ENCODE peak calls at places on chromosomes 2 and 18, in ten cellular contexts. X is stomach, B is tibial nerve, R is A549, P is transverse colon, T is ovary, G is H1, E is sigmoid colon, Y is GM12878, F is K562. A is an unnamed sample.

GRCh38 chr2:85720533-85720932 is 26.4 kb downstream of the GNLY start:
- DNase-seq in E (no peak), F (no peak), Y (no peak), G (no peak), X (no peak), P (no peak), B (no peak), R (no peak), T (no peak), A (no peak)

GRCh38 chr2:236663267-236663666 is 93.6 kb downstream of the ACKR3 start:
- DNase-seq in B (peak), T (no peak), G (no peak), P (peak), F (no peak), E (peak), X (no peak), R (no peak), Y (no peak), A (no peak)

GRCh38 chr2:215356948-215357461 is 45.1 kb downstream of the ATIC start:
- DNase-seq in X (no peak), T (no peak), F (no peak), E (no peak), G (no peak), P (no peak), R (no peak), B (no peak), Y (no peak), A (no peak)

GRCh38 chr2:144671695-144672094 is 151.8 kb upstream of the ZEB2 start:
- DNase-seq in F (no peak), B (no peak), P (no peak), R (no peak), G (no peak), X (no peak), T (no peak), Y (no peak), E (no peak), A (no peak)

GRCh38 chr18:3842844-3843243 is 392.9 kb downstream of the TGIF1 start:
- DNase-seq in B (no peak), P (no peak), X (no peak), T (no peak), Y (no peak), E (no peak), R (no peak), G (no peak), F (no peak), A (no peak)

GRCh38 chr2:45946023-45946422 is 294.5 kb downstream of the PRKCE start:
- DNase-seq in B (no peak), E (no peak), T (no peak), R (peak), F (no peak), G (no peak), Y (no peak), X (peak), P (no peak), A (no peak)

GRCh38 chr2:33181466-33181865 is 234.7 kb downstream of the LTBP1 start:
- DNase-seq in B (no peak), X (no peak), E (no peak), Y (no peak), T (no peak), P (no peak), G (no peak), R (no peak), F (no peak), A (no peak)

GRCh38 chr2:136378712-136379595 is 261.0 kb upstream of the CXCR4 start:
- DNase-seq in G (peak), E (no peak), T (no peak), F (peak), P (peak), Y (no peak), R (peak), X (peak), B (peak), A (peak)

GRCh38 chr2:115484483-115484882 is 1042.0 kb downstream of the DPP10 start:
- DNase-seq in B (no peak), Y (no peak), P (no peak), R (no peak), G (no peak), T (no peak), E (no peak), F (no peak), X (no peak), A (no peak)

GRCh38 chr2:215370116-215370965 is 58.5 kb downstream of the ATIC start:
- DNase-seq in P (no peak), X (no peak), T (no peak), E (no peak), Y (no peak), G (no peak), F (no peak), B (no peak), R (no peak), A (no peak)

GRCh38 chr18:58231930-58232329 is 187.9 kb downstream of the NEDD4L start:
- DNase-seq in E (no peak), Y (no peak), R (no peak), P (peak), T (no peak), G (no peak), B (no peak), F (peak), X (peak), A (no peak)

GRCh38 chr2:237758165-237758564 is 40.4 kb upstream of the RBM44 start:
- DNase-seq in P (no peak), R (no peak), E (no peak), Y (no peak), B (no peak), F (no peak), X (no peak), G (no peak), T (no peak), A (no peak)
- TF ChIP-seq POLR2A in P (no peak), R (no peak), E (no peak), Y (no peak), B (no peak), F (no peak), X (no peak), G (no peak), T (no peak), A (no peak)

DNA sequence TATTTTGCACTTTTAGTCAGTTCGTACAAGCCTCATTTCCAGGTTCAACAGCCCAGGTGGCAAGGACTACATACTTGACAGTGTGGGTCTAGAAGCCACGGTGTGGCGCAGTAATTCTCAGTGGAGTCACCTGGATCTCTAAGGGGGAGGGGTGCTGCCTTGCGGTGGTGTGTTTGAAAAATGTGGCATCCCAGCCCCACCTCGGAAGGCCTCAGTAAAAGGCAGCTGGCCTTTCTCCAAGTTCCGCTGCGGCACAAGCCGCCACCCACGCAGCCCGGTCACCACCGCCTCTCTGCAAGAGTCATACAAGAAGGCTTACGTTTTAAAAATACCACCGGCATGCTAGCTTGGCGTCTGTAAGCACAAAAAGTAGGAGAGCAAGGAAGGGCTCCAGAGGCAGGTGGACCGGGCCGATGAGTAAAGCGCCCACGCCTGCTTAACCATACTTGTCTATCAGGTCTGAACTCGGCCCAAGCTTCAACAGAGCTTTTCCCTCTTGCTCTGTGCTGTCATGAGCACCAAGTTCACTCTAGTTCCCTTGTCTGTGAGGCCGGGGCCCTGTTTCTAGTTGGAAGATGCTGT is 49.5 kb downstream of the SPRED2 start:
- DNase-seq in R (peak), F (peak), B (peak), E (peak), G (no peak), P (peak), X (peak), T (peak), Y (no peak), A (peak)
- TF ChIP-seq CTCF in R (peak), F (peak), B (no peak), E (no peak), G (no peak), P (peak), X (no peak), T (no peak), Y (no peak), A (no peak)

DNA sequence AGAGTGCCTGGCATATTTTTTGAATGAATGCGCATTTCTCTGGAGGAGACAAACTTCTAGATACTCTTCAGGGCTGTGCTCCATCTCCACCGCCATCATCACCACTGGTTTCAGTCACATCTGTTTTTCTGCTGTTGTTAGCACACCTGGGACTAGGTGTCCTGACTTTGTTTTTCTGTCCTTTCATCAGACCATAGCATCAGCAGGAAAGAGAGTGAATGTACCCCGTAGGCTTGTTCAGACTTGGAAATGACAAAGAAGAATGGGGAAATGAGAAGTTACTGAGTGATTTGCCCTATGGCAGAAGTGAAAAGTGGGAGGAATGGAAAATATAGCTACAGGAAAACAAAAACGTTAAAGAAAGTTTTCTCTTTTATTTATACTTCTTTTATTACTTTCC is 965.2 kb upstream of the FANCL start:
- DNase-seq in R (no peak), G (no peak), P (no peak), F (no peak), Y (no peak), E (no peak), B (no peak), T (no peak), X (no peak), A (no peak)
- TF ChIP-seq EP300 in R (no peak), G (no peak), P (no peak), F (no peak), Y (no peak), E (no peak), B (no peak), T (no peak), X (no peak), A (no peak)

DNA sequence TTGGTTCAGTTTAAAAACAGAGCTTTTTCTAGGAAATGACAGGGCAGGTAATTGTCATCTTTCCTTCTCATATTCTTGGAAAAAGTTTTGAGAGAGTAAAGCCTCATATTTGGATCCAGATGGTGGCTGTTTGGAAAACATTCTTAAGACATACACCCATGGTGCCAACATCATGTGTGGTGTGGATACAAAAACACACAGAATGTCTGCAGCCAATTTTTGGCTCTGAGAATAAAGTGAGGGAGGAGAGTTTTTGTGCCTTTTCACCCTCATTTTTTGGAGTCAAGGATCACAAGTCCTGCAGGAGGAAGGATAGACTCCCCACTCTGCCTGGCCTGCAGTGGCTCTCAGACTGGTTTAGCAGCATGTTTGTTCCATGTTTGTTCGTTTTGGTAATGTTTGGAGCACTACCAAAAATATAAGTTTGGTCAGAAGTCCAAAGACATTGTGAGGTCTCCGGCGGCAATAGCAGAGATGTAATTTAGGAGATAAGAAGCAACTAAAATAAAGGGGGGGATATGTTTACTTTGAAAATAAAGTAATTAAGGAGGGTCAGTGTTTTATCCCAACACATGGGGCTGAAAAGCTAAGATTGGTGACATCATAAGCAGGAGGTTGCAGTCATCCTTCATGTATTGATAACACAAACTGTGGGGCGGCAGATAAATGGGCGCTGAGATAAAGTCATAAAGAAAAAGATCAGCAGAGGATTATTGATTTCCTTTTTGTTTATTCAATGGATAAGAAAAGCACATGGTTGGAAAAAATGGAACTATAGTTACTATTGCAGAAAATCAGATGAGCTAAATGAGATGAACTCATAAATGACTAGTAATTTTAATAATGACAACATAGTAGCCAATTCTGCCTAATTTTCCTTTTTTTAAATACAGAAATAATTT is 639 bp downstream of the NOSTRIN start:
- DNase-seq in B (no peak), F (peak), G (no peak), X (peak), E (no peak), Y (no peak), R (no peak), P (peak), T (no peak), A (no peak)
- TF ChIP-seq POLR2A in B (no peak), F (no peak), G (no peak), X (no peak), E (no peak), Y (no peak), R (no peak), P (no peak), T (no peak), A (no peak)